ENCODE peak calls at places on chromosomes 13 and 19, in six cellular contexts. S is heart left ventricle, A is testis, O is MM.1S, G is hepatocyte, X is AG10803. E is an unnamed sample.

GRCh38 chr13:75691183-75691582 is 55.1 kb downstream of the LMO7 start:
- DNase-seq in S (no peak), A (no peak), O (no peak), G (no peak), X (no peak), E (no peak)

GRCh38 chr13:77555246-77555645 is 19.7 kb downstream of the SCEL start:
- DNase-seq in S (no peak), A (no peak), O (no peak), G (no peak), X (no peak), E (no peak)

GRCh38 chr13:97659602-97660001 is 225.6 kb downstream of the RAP2A start:
- DNase-seq in S (peak), A (peak), O (no peak), G (peak), X (peak), E (no peak)

GRCh38 chr13:64088491-64088890 is 2672.8 kb upstream of the PCDH20 start:
- DNase-seq in S (no peak), A (no peak), O (no peak), G (no peak), X (no peak), E (no peak)

GRCh38 chr19:47863514-47863936 is 4.5 kb downstream of the TPRX2 start:
- DNase-seq in S (peak), A (peak), O (peak), G (peak), X (peak), E (no peak)

GRCh38 chr19:51144482-51145045 is 2.5 kb downstream of the SIGLEC7 start:
- DNase-seq in S (no peak), A (no peak), O (no peak), G (no peak), X (no peak), E (no peak)

GRCh38 chr19:48770734-48771472 is 15.6 kb downstream of the FGF21 start:
- DNase-seq in S (no peak), A (peak), O (no peak), G (no peak), X (no peak), E (no peak)

GRCh38 chr13:23322353-23323336 is 110.9 kb downstream of the SACS start:
- DNase-seq in S (no peak), A (no peak), O (no peak), G (no peak), X (peak), E (no peak)

GRCh38 chr19:40774916-40775631 is at the start of gene MIA:
- DNase-seq in S (no peak), A (no peak), O (no peak), G (no peak), X (no peak), E (no peak)

GRCh38 chr19:2389594-2389993 is 29.5 kb downstream of the TMPRSS9 start:
- DNase-seq in S (no peak), A (no peak), O (no peak), G (no peak), X (no peak), E (no peak)

GRCh38 chr13:30194906-30195305 is 112.4 kb downstream of the KATNAL1 start:
- DNase-seq in S (no peak), A (no peak), O (no peak), G (no peak), X (peak), E (no peak)

GRCh38 chr19:27890696-27891095 is 1322.3 kb downstream of the UQCRFS1 start:
- DNase-seq in S (no peak), A (no peak), O (no peak), G (no peak), X (no peak), E (no peak)

GRCh38 chr13:77779461-77780272 is 82.2 kb downstream of the SLAIN1 start:
- DNase-seq in S (peak), A (peak), O (peak), G (peak), X (peak), E (peak)

GRCh38 chr19:16856091-16856490 is 26.9 kb downstream of the SIN3B start:
- DNase-seq in S (no peak), A (no peak), O (no peak), G (no peak), X (no peak), E (no peak)

GRCh38 chr19:35306473-35307246 is 14.7 kb downstream of the MAG start:
- DNase-seq in S (no peak), A (no peak), O (no peak), G (no peak), X (no peak), E (no peak)

GRCh38 chr19:1769645-1769985 is 16.3 kb downstream of the ONECUT3 start:
- DNase-seq in S (no peak), A (no peak), O (no peak), G (no peak), X (no peak), E (no peak)

GRCh38 chr19:18229915-18230314 is 3.7 kb upstream of the PDE4C start:
- DNase-seq in S (no peak), A (no peak), O (no peak), G (no peak), X (no peak), E (no peak)

GRCh38 chr19:18230941-18231734 is 4.9 kb upstream of the PDE4C start:
- DNase-seq in S (no peak), A (no peak), O (no peak), G (no peak), X (no peak), E (no peak)

GRCh38 chr19:18231775-18232174 is 5.5 kb upstream of the PDE4C start:
- DNase-seq in S (no peak), A (no peak), O (no peak), G (no peak), X (no peak), E (no peak)

GRCh38 chr19:18227781-18228271 is 1.6 kb upstream of the PDE4C start:
- DNase-seq in S (no peak), A (no peak), O (no peak), G (no peak), X (no peak), E (no peak)

GRCh38 chr19:18229474-18229873 is 3.2 kb upstream of the PDE4C start:
- DNase-seq in S (no peak), A (no peak), O (no peak), G (no peak), X (no peak), E (no peak)
- TF ChIP-seq CTCF in S (peak), A (no peak), O (peak), G (peak), X (peak), E (peak)

DNA sequence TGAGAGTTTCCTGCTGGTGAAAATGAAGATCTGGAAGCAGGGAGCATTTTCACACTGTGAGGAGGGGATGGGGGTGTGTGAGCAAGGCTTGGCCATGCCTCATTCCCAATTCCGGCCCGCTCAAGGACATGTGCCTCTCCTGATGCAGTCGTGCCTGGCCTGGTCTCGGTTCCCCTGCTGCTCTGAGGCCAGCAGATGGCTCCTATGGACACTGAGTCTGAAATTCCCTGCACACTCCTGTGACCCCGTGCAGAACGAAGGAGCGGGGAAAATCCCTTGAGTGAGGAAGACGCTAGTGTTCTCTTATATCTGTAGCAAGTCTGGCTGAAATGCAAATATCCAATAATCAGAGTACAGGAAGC is 363 bp upstream of the ZNF763 start:
- DNase-seq in S (peak), A (no peak), O (no peak), G (no peak), X (no peak), E (no peak)
- TF ChIP-seq CTCF in S (peak), A (no peak), O (peak), G (peak), X (peak), E (peak)

GRCh38 chr13:27001705-27002104 is 169.9 kb downstream of the USP12 start:
- DNase-seq in S (no peak), A (no peak), O (no peak), G (no peak), X (no peak), E (no peak)
- TF ChIP-seq CTCF in S (no peak), A (no peak), O (no peak), G (no peak), X (no peak), E (no peak)

DNA sequence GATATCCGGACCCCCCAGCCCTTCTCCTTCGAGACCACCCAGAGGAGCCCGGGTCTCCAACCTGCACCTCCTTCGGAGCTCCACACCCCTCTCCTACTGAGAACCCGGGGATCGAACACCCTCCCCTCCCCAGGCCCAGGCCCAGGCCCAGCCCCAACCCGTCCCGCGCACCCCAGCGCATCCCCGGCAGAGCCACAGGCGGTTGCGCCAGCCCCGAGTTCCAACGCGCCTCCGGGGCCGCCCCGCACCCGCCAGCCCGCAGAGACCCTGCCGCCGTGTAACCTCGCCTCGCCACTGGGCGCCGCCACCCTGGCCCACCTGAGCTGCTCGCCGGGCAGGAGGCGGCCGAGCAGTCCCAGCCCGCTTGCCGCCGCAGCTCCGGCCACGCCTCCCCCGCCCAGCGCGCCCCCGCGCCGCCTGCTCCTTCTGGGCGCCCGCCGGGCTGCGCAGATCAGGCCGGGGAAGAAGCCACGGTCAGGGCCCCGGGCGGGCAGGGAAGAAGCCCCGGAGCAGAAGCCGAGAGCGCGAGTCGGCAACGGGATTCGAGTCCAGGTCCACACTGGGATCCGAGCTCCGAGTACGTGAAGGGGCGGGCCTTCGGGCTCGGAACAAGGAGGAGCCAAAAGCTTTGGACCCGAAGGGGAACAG is at the start of gene MBOAT7:
- DNase-seq in S (no peak), A (no peak), O (peak), G (no peak), X (no peak), E (no peak)
- TF ChIP-seq CTCF in S (peak), A (no peak), O (peak), G (peak), X (no peak), E (no peak)

GRCh38 chr19:11480927-11481776 is at the start of gene ELAVL3:
- DNase-seq in S (no peak), A (no peak), O (no peak), G (no peak), X (no peak), E (no peak)

GRCh38 chr19:11481777-11482383 is 1.0 kb upstream of the ELAVL3 start:
- DNase-seq in S (peak), A (peak), O (peak), G (peak), X (peak), E (peak)

GRCh38 chr19:11480081-11480926 is 542 bp downstream of the ELAVL3 start:
- DNase-seq in S (no peak), A (no peak), O (no peak), G (no peak), X (no peak), E (no peak)

GRCh38 chr19:11483176-11484111 is 2.6 kb upstream of the ELAVL3 start:
- DNase-seq in S (no peak), A (no peak), O (no peak), G (no peak), X (no peak), E (no peak)

GRCh38 chr19:11482384-11483050 is 1.7 kb upstream of the ELAVL3 start:
- DNase-seq in S (peak), A (peak), O (peak), G (peak), X (peak), E (no peak)
- TF ChIP-seq CTCF in S (peak), A (peak), O (peak), G (peak), X (peak), E (peak)

GRCh38 chr19:10295305-10295846 is 5.6 kb downstream of the ICAM5 start:
- DNase-seq in S (no peak), A (peak), O (peak), G (no peak), X (no peak), E (no peak)
- TF ChIP-seq CTCF in S (no peak), A (no peak), O (peak), G (peak), X (peak), E (peak)

E was measured in BJ.